ENCODE peak calls at places on chromosomes 16 and 17, in four cellular contexts. K is MM.1S, D is neuronal stem cell, E is hypothalamus. P is an unnamed sample.
A peak's percentile ranks its signal among the peaks of the same experiment; 100 is the strongest.

GRCh38 chr16:22646948-22647556 is 136.4 kb downstream of the NPIPB5 start:
- DNase-seq in K (no peak), D (no peak), E (no peak), P (no peak)

GRCh38 chr17:41810659-41811548 is 845 bp downstream of the P3H4 start:
- DNase-seq in K (no peak), D (no peak), E (no peak), P (no peak)

GRCh38 chr16:2535644-2536021 is 2.2 kb upstream of the PDPK1 start:
- DNase-seq in K (no peak), D (no peak), E (no peak), P (no peak)

GRCh38 chr17:12896386-12896785 is 107.1 kb downstream of the ARHGAP44 start:
- DNase-seq in K (no peak), D (no peak), E (no peak), P (no peak)

GRCh38 chr16:48609453-48610023 is 442 bp downstream of the N4BP1 start:
- DNase-seq in K (peak; percentile 65), D (no peak), E (no peak), P (peak; percentile 61)

GRCh38 chr17:65558311-65558682 is 3.2 kb downstream of the AXIN2 start:
- DNase-seq in K (no peak), D (no peak), E (no peak), P (no peak)

GRCh38 chr16:28100810-28101532 is 37.5 kb upstream of the GSG1L start:
- DNase-seq in K (no peak), D (no peak), E (no peak), P (no peak)

GRCh38 chr16:85372627-85373372 is 240.3 kb upstream of the GSE1 start:
- DNase-seq in K (no peak), D (no peak), E (no peak), P (no peak)

GRCh38 chr17:12290207-12290606 is 269.5 kb downstream of the MAP2K4 start:
- DNase-seq in K (no peak), D (no peak), E (no peak), P (no peak)

GRCh38 chr17:30413109-30413508 is 34.4 kb downstream of the CPD start:
- DNase-seq in K (no peak), D (no peak), E (no peak), P (no peak)

GRCh38 chr17:73297934-73298861 is 13.6 kb downstream of the CDC42EP4 start:
- DNase-seq in K (no peak), D (no peak), E (no peak), P (no peak)

GRCh38 chr16:48479955-48480354 is 94.7 kb upstream of the SIAH1 start:
- DNase-seq in K (no peak), D (no peak), E (no peak), P (no peak)

GRCh38 chr16:55830658-55831294 is 2.1 kb downstream of the CES1 start:
- DNase-seq in K (no peak), D (no peak), E (no peak), P (no peak)

GRCh38 chr17:60253048-60253447 is 103.3 kb downstream of the CA4 start:
- DNase-seq in K (no peak), D (no peak), E (no peak), P (no peak)

GRCh38 chr16:495127-495748 is 32.3 kb upstream of the CAPN15 start:
- DNase-seq in K (no peak), D (no peak), E (no peak), P (no peak)

GRCh38 chr17:8610558-8610957 is 20.0 kb downstream of the MYH10 start:
- DNase-seq in K (no peak), D (no peak), E (no peak), P (no peak)

GRCh38 chr16:71590584-71590983 is 13.7 kb upstream of the TAT start:
- DNase-seq in K (no peak), D (no peak), E (no peak), P (no peak)

GRCh38 chr17:77098884-77099545 is 41.8 kb upstream of the SEC14L1 start:
- DNase-seq in K (no peak), D (no peak), E (peak; percentile 56), P (peak; percentile 75)

GRCh38 chr17:69012895-69013805 is 47.6 kb downstream of the ABCA9 start:
- DNase-seq in K (no peak), D (no peak), E (no peak), P (no peak)

GRCh38 chr17:49151996-49152395 is 19.4 kb downstream of the B4GALNT2 start:
- DNase-seq in K (no peak), D (no peak), E (no peak), P (no peak)

GRCh38 chr16:66894948-66895696 is 14.8 kb downstream of the PDP2 start:
- DNase-seq in K (peak; percentile 62), D (peak; percentile 48), E (peak; percentile 22), P (peak; percentile 87)

GRCh38 chr16:84647830-84648594 is at the start of gene KLHL36:
- DNase-seq in K (peak; percentile 21), D (peak; percentile 21), E (no peak), P (peak; percentile 93)

GRCh38 chr16:4787068-4787467 is 1.1 kb downstream of the SEPTIN12 start:
- DNase-seq in K (no peak), D (no peak), E (no peak), P (no peak)

GRCh38 chr17:41915020-41915419 is 3.7 kb downstream of the ACLY start:
- DNase-seq in K (no peak), D (no peak), E (no peak), P (no peak)

GRCh38 chr16:3192476-3193019 is 4.5 kb downstream of the OR1F1 start:
- DNase-seq in K (no peak), D (no peak), E (no peak), P (no peak)

GRCh38 chr17:37743875-37744632 is 805 bp downstream of the HNF1B start:
- DNase-seq in K (no peak), D (peak; percentile 43), E (no peak), P (no peak)

GRCh38 chr17:2025622-2026309 is 632 bp upstream of the RTN4RL1 start:
- DNase-seq in K (no peak), D (peak; percentile 57), E (no peak), P (no peak)

GRCh38 chr17:56587298-56587697 is 6.2 kb upstream of the NOG start:
- DNase-seq in K (no peak), D (no peak), E (no peak), P (no peak)

GRCh38 chr17:60863892-60864673 is 186.4 kb downstream of the BCAS3 start:
- DNase-seq in K (peak; percentile 12), D (no peak), E (no peak), P (no peak)

GRCh38 chr16:64278196-64278595 is 843.7 kb downstream of the CDH11 start:
- DNase-seq in K (no peak), D (no peak), E (no peak), P (no peak)

GRCh38 chr17:7745748-7746470 is 28.4 kb downstream of the DNAH2 start:
- DNase-seq in K (no peak), D (no peak), E (no peak), P (no peak)

GRCh38 chr17:42365136-42365535 is 23.1 kb downstream of the STAT3 start:
- DNase-seq in K (no peak), D (no peak), E (no peak), P (no peak)